ENCODE peak calls at places on chromosomes 6 and 20, in four cellular contexts. One of them, this sample, is unnamed.

GRCh38 chr20:5741089-5741488 is 9.1 kb upstream of the SHLD1 start:
- DNase-seq in thyroid gland: no peak
- DNase-seq in effector CD4-positive, alpha-beta T cell: no peak
- DNase-seq in AG04450: no peak
- DNase-seq in this sample: no peak

GRCh38 chr6:54017877-54018276 is 93.4 kb upstream of the MLIP start:
- DNase-seq in thyroid gland: no peak
- DNase-seq in AG04450: no peak
- DNase-seq in effector CD4-positive, alpha-beta T cell: no peak
- DNase-seq in this sample: no peak

GRCh38 chr6:139452176-139452876 is 77.9 kb upstream of the CITED2 start:
- DNase-seq in effector CD4-positive, alpha-beta T cell: no peak
- DNase-seq in thyroid gland: no peak
- DNase-seq in AG04450: no peak
- DNase-seq in this sample: no peak

GRCh38 chr20:53743607-53744260 is 150.1 kb upstream of the ZNF217 start:
- DNase-seq in effector CD4-positive, alpha-beta T cell: no peak
- DNase-seq in thyroid gland: peak
- DNase-seq in AG04450: no peak
- DNase-seq in this sample: no peak

GRCh38 chr6:47093169-47093568 is 51.0 kb upstream of the ADGRF1 start:
- DNase-seq in AG04450: no peak
- DNase-seq in effector CD4-positive, alpha-beta T cell: no peak
- DNase-seq in thyroid gland: no peak
- DNase-seq in this sample: no peak

GRCh38 chr20:9261781-9262180 is 192.9 kb downstream of the PLCB4 start:
- DNase-seq in effector CD4-positive, alpha-beta T cell: no peak
- DNase-seq in thyroid gland: no peak
- DNase-seq in AG04450: no peak
- DNase-seq in this sample: no peak

GRCh38 chr6:156776470-156776840 is 723 bp upstream of the ARID1B start:
- DNase-seq in effector CD4-positive, alpha-beta T cell: no peak
- DNase-seq in AG04450: no peak
- DNase-seq in thyroid gland: no peak
- DNase-seq in this sample: no peak

GRCh38 chr6:2583459-2583858 is 167.3 kb downstream of the MYLK4 start:
- DNase-seq in thyroid gland: no peak
- DNase-seq in AG04450: no peak
- DNase-seq in effector CD4-positive, alpha-beta T cell: no peak
- DNase-seq in this sample: no peak

GRCh38 chr6:157984686-157985225 is 3.1 kb downstream of the SYNJ2 start:
- DNase-seq in thyroid gland: no peak
- DNase-seq in AG04450: no peak
- DNase-seq in effector CD4-positive, alpha-beta T cell: no peak
- DNase-seq in this sample: no peak

GRCh38 chr6:13425270-13425905 is 62.0 kb downstream of the GFOD1 start:
- DNase-seq in effector CD4-positive, alpha-beta T cell: no peak
- DNase-seq in thyroid gland: no peak
- DNase-seq in AG04450: no peak
- DNase-seq in this sample: no peak

GRCh38 chr6:157625764-157626163 is 197.3 kb upstream of the SNX9 start:
- DNase-seq in thyroid gland: no peak
- DNase-seq in AG04450: no peak
- DNase-seq in effector CD4-positive, alpha-beta T cell: no peak
- DNase-seq in this sample: no peak